ENCODE peak calls at places on chromosomes 5 and 9, in eight cellular contexts. One of them, this sample, is unnamed.

GRCh38 chr9:124771867-124772621 is 933 bp upstream of the NR6A1 start:
- ATAC-seq in activated CD4-positive, alpha-beta T cell treated with anti-CD3 and anti-CD28 coated beads for 36 hours: no peak
- ATAC-seq in stimulated activated naive CD8-positive, alpha-beta T cell treated with anti-CD3 and anti-CD28 coated beads, Interleukin-15, Interleukin-2, amounts not matched to agents 100 U/mL and 50 U/mL, for 24 hours: no peak
- ATAC-seq in upper lobe of right lung: peak; percentile 45
- ATAC-seq in IMR-90: peak; percentile 24
- ATAC-seq in naive thymus-derived CD8-positive, alpha-beta T cell: no peak
- ATAC-seq in thoracic aorta: peak; percentile 26
- ATAC-seq in activated CD8-positive, alpha-beta T cell treated with anti-CD3 and anti-CD28 coated beads for 36 hours: no peak
- ATAC-seq in this sample: no peak

GRCh38 chr5:133331866-133332731 is 280.2 kb downstream of the FSTL4 start:
- ATAC-seq in upper lobe of right lung: no peak
- ATAC-seq in activated CD4-positive, alpha-beta T cell treated with anti-CD3 and anti-CD28 coated beads for 36 hours: peak; percentile 57
- ATAC-seq in activated CD8-positive, alpha-beta T cell treated with anti-CD3 and anti-CD28 coated beads for 36 hours: peak; percentile 52
- ATAC-seq in thoracic aorta: no peak
- ATAC-seq in IMR-90: no peak
- ATAC-seq in naive thymus-derived CD8-positive, alpha-beta T cell: no peak
- ATAC-seq in stimulated activated naive CD8-positive, alpha-beta T cell treated with anti-CD3 and anti-CD28 coated beads, Interleukin-15, Interleukin-2, amounts not matched to agents 100 U/mL and 50 U/mL, for 24 hours: peak; percentile 56
- ATAC-seq in this sample: no peak

GRCh38 chr5:117888688-117889087 is 1099.7 kb downstream of the DTWD2 start:
- ATAC-seq in upper lobe of right lung: peak; percentile 47
- ATAC-seq in thoracic aorta: no peak
- ATAC-seq in IMR-90: peak; percentile 60
- ATAC-seq in stimulated activated naive CD8-positive, alpha-beta T cell treated with anti-CD3 and anti-CD28 coated beads, Interleukin-15, Interleukin-2, amounts not matched to agents 100 U/mL and 50 U/mL, for 24 hours: no peak
- ATAC-seq in activated CD8-positive, alpha-beta T cell treated with anti-CD3 and anti-CD28 coated beads for 36 hours: no peak
- ATAC-seq in activated CD4-positive, alpha-beta T cell treated with anti-CD3 and anti-CD28 coated beads for 36 hours: no peak
- ATAC-seq in naive thymus-derived CD8-positive, alpha-beta T cell: no peak
- ATAC-seq in this sample: no peak

GRCh38 chr9:108859459-108860114 is 2.5 kb upstream of the ACTL7A start:
- ATAC-seq in activated CD8-positive, alpha-beta T cell treated with anti-CD3 and anti-CD28 coated beads for 36 hours: peak; percentile 89
- ATAC-seq in stimulated activated naive CD8-positive, alpha-beta T cell treated with anti-CD3 and anti-CD28 coated beads, Interleukin-15, Interleukin-2, amounts not matched to agents 100 U/mL and 50 U/mL, for 24 hours: peak; percentile 65
- ATAC-seq in IMR-90: no peak
- ATAC-seq in naive thymus-derived CD8-positive, alpha-beta T cell: no peak
- ATAC-seq in activated CD4-positive, alpha-beta T cell treated with anti-CD3 and anti-CD28 coated beads for 36 hours: peak; percentile 83
- ATAC-seq in thoracic aorta: no peak
- ATAC-seq in upper lobe of right lung: no peak
- ATAC-seq in this sample: no peak

GRCh38 chr9:132946624-132947295 is 2.3 kb upstream of the TSC1 start:
- ATAC-seq in activated CD8-positive, alpha-beta T cell treated with anti-CD3 and anti-CD28 coated beads for 36 hours: no peak
- ATAC-seq in thoracic aorta: no peak
- ATAC-seq in upper lobe of right lung: no peak
- ATAC-seq in stimulated activated naive CD8-positive, alpha-beta T cell treated with anti-CD3 and anti-CD28 coated beads, Interleukin-15, Interleukin-2, amounts not matched to agents 100 U/mL and 50 U/mL, for 24 hours: no peak
- ATAC-seq in activated CD4-positive, alpha-beta T cell treated with anti-CD3 and anti-CD28 coated beads for 36 hours: no peak
- ATAC-seq in IMR-90: peak; percentile 36
- ATAC-seq in naive thymus-derived CD8-positive, alpha-beta T cell: no peak
- ATAC-seq in this sample: no peak

GRCh38 chr9:95840096-95840495 is 35.4 kb upstream of the ERCC6L2 start:
- ATAC-seq in stimulated activated naive CD8-positive, alpha-beta T cell treated with anti-CD3 and anti-CD28 coated beads, Interleukin-15, Interleukin-2, amounts not matched to agents 100 U/mL and 50 U/mL, for 24 hours: no peak
- ATAC-seq in thoracic aorta: no peak
- ATAC-seq in activated CD8-positive, alpha-beta T cell treated with anti-CD3 and anti-CD28 coated beads for 36 hours: no peak
- ATAC-seq in IMR-90: no peak
- ATAC-seq in naive thymus-derived CD8-positive, alpha-beta T cell: no peak
- ATAC-seq in upper lobe of right lung: no peak
- ATAC-seq in activated CD4-positive, alpha-beta T cell treated with anti-CD3 and anti-CD28 coated beads for 36 hours: no peak
- ATAC-seq in this sample: no peak

GRCh38 chr5:119470105-119470763 is 17.9 kb downstream of the HSD17B4 start:
- ATAC-seq in thoracic aorta: no peak
- ATAC-seq in IMR-90: peak; percentile 17
- ATAC-seq in naive thymus-derived CD8-positive, alpha-beta T cell: no peak
- ATAC-seq in activated CD4-positive, alpha-beta T cell treated with anti-CD3 and anti-CD28 coated beads for 36 hours: no peak
- ATAC-seq in upper lobe of right lung: peak; percentile 25
- ATAC-seq in activated CD8-positive, alpha-beta T cell treated with anti-CD3 and anti-CD28 coated beads for 36 hours: no peak
- ATAC-seq in stimulated activated naive CD8-positive, alpha-beta T cell treated with anti-CD3 and anti-CD28 coated beads, Interleukin-15, Interleukin-2, amounts not matched to agents 100 U/mL and 50 U/mL, for 24 hours: no peak
- ATAC-seq in this sample: peak; percentile 86

GRCh38 chr9:27471789-27472585 is 52.1 kb upstream of the IFNK start:
- ATAC-seq in activated CD4-positive, alpha-beta T cell treated with anti-CD3 and anti-CD28 coated beads for 36 hours: no peak
- ATAC-seq in IMR-90: no peak
- ATAC-seq in naive thymus-derived CD8-positive, alpha-beta T cell: no peak
- ATAC-seq in upper lobe of right lung: no peak
- ATAC-seq in thoracic aorta: no peak
- ATAC-seq in activated CD8-positive, alpha-beta T cell treated with anti-CD3 and anti-CD28 coated beads for 36 hours: no peak
- ATAC-seq in stimulated activated naive CD8-positive, alpha-beta T cell treated with anti-CD3 and anti-CD28 coated beads, Interleukin-15, Interleukin-2, amounts not matched to agents 100 U/mL and 50 U/mL, for 24 hours: no peak
- ATAC-seq in this sample: no peak

GRCh38 chr5:159337291-159337974 is 7.1 kb upstream of the IL12B start:
- ATAC-seq in stimulated activated naive CD8-positive, alpha-beta T cell treated with anti-CD3 and anti-CD28 coated beads, Interleukin-15, Interleukin-2, amounts not matched to agents 100 U/mL and 50 U/mL, for 24 hours: peak; percentile 71
- ATAC-seq in activated CD8-positive, alpha-beta T cell treated with anti-CD3 and anti-CD28 coated beads for 36 hours: peak; percentile 63
- ATAC-seq in IMR-90: peak; percentile 40
- ATAC-seq in thoracic aorta: no peak
- ATAC-seq in upper lobe of right lung: no peak
- ATAC-seq in naive thymus-derived CD8-positive, alpha-beta T cell: peak; percentile 30
- ATAC-seq in activated CD4-positive, alpha-beta T cell treated with anti-CD3 and anti-CD28 coated beads for 36 hours: peak; percentile 82
- ATAC-seq in this sample: peak; percentile 20

GRCh38 chr9:96462538-96462937 is 12.6 kb downstream of the HABP4 start:
- ATAC-seq in IMR-90: no peak
- ATAC-seq in activated CD8-positive, alpha-beta T cell treated with anti-CD3 and anti-CD28 coated beads for 36 hours: no peak
- ATAC-seq in upper lobe of right lung: no peak
- ATAC-seq in naive thymus-derived CD8-positive, alpha-beta T cell: no peak
- ATAC-seq in stimulated activated naive CD8-positive, alpha-beta T cell treated with anti-CD3 and anti-CD28 coated beads, Interleukin-15, Interleukin-2, amounts not matched to agents 100 U/mL and 50 U/mL, for 24 hours: no peak
- ATAC-seq in activated CD4-positive, alpha-beta T cell treated with anti-CD3 and anti-CD28 coated beads for 36 hours: no peak
- ATAC-seq in thoracic aorta: no peak
- ATAC-seq in this sample: no peak

GRCh38 chr9:107755267-107755666 is 265.7 kb upstream of the KLF4 start:
- ATAC-seq in activated CD4-positive, alpha-beta T cell treated with anti-CD3 and anti-CD28 coated beads for 36 hours: no peak
- ATAC-seq in thoracic aorta: no peak
- ATAC-seq in IMR-90: peak; percentile 3
- ATAC-seq in naive thymus-derived CD8-positive, alpha-beta T cell: no peak
- ATAC-seq in activated CD8-positive, alpha-beta T cell treated with anti-CD3 and anti-CD28 coated beads for 36 hours: no peak
- ATAC-seq in upper lobe of right lung: peak; percentile 66
- ATAC-seq in stimulated activated naive CD8-positive, alpha-beta T cell treated with anti-CD3 and anti-CD28 coated beads, Interleukin-15, Interleukin-2, amounts not matched to agents 100 U/mL and 50 U/mL, for 24 hours: no peak
- ATAC-seq in this sample: no peak

GRCh38 chr9:129496187-129497063 is 124.5 kb downstream of the C9orf50 start:
- ATAC-seq in stimulated activated naive CD8-positive, alpha-beta T cell treated with anti-CD3 and anti-CD28 coated beads, Interleukin-15, Interleukin-2, amounts not matched to agents 100 U/mL and 50 U/mL, for 24 hours: peak; percentile 80
- ATAC-seq in activated CD4-positive, alpha-beta T cell treated with anti-CD3 and anti-CD28 coated beads for 36 hours: peak; percentile 82
- ATAC-seq in thoracic aorta: peak; percentile 58
- ATAC-seq in activated CD8-positive, alpha-beta T cell treated with anti-CD3 and anti-CD28 coated beads for 36 hours: peak; percentile 80
- ATAC-seq in naive thymus-derived CD8-positive, alpha-beta T cell: peak; percentile 66
- ATAC-seq in IMR-90: peak; percentile 74
- ATAC-seq in upper lobe of right lung: peak; percentile 75
- ATAC-seq in this sample: peak; percentile 71

GRCh38 chr9:81292056-81292805 is 397.1 kb downstream of the TLE1 start:
- ATAC-seq in naive thymus-derived CD8-positive, alpha-beta T cell: no peak
- ATAC-seq in activated CD8-positive, alpha-beta T cell treated with anti-CD3 and anti-CD28 coated beads for 36 hours: no peak
- ATAC-seq in upper lobe of right lung: no peak
- ATAC-seq in IMR-90: no peak
- ATAC-seq in activated CD4-positive, alpha-beta T cell treated with anti-CD3 and anti-CD28 coated beads for 36 hours: no peak
- ATAC-seq in stimulated activated naive CD8-positive, alpha-beta T cell treated with anti-CD3 and anti-CD28 coated beads, Interleukin-15, Interleukin-2, amounts not matched to agents 100 U/mL and 50 U/mL, for 24 hours: no peak
- ATAC-seq in thoracic aorta: no peak
- ATAC-seq in this sample: no peak

GRCh38 chr5:121559832-121560231 is 291.9 kb upstream of the FTMT start:
- ATAC-seq in naive thymus-derived CD8-positive, alpha-beta T cell: no peak
- ATAC-seq in IMR-90: no peak
- ATAC-seq in activated CD8-positive, alpha-beta T cell treated with anti-CD3 and anti-CD28 coated beads for 36 hours: no peak
- ATAC-seq in upper lobe of right lung: no peak
- ATAC-seq in stimulated activated naive CD8-positive, alpha-beta T cell treated with anti-CD3 and anti-CD28 coated beads, Interleukin-15, Interleukin-2, amounts not matched to agents 100 U/mL and 50 U/mL, for 24 hours: no peak
- ATAC-seq in activated CD4-positive, alpha-beta T cell treated with anti-CD3 and anti-CD28 coated beads for 36 hours: no peak
- ATAC-seq in thoracic aorta: no peak
- ATAC-seq in this sample: no peak

GRCh38 chr9:124280176-124280691 is 22.5 kb downstream of the NEK6 start:
- ATAC-seq in upper lobe of right lung: peak; percentile 62
- ATAC-seq in IMR-90: peak; percentile 43
- ATAC-seq in activated CD8-positive, alpha-beta T cell treated with anti-CD3 and anti-CD28 coated beads for 36 hours: no peak
- ATAC-seq in naive thymus-derived CD8-positive, alpha-beta T cell: no peak
- ATAC-seq in activated CD4-positive, alpha-beta T cell treated with anti-CD3 and anti-CD28 coated beads for 36 hours: no peak
- ATAC-seq in stimulated activated naive CD8-positive, alpha-beta T cell treated with anti-CD3 and anti-CD28 coated beads, Interleukin-15, Interleukin-2, amounts not matched to agents 100 U/mL and 50 U/mL, for 24 hours: no peak
- ATAC-seq in thoracic aorta: peak; percentile 77
- ATAC-seq in this sample: no peak

GRCh38 chr9:7371032-7371431 is 428.5 kb downstream of the DMAC1 start:
- ATAC-seq in stimulated activated naive CD8-positive, alpha-beta T cell treated with anti-CD3 and anti-CD28 coated beads, Interleukin-15, Interleukin-2, amounts not matched to agents 100 U/mL and 50 U/mL, for 24 hours: no peak
- ATAC-seq in thoracic aorta: no peak
- ATAC-seq in activated CD4-positive, alpha-beta T cell treated with anti-CD3 and anti-CD28 coated beads for 36 hours: no peak
- ATAC-seq in IMR-90: no peak
- ATAC-seq in naive thymus-derived CD8-positive, alpha-beta T cell: no peak
- ATAC-seq in activated CD8-positive, alpha-beta T cell treated with anti-CD3 and anti-CD28 coated beads for 36 hours: no peak
- ATAC-seq in upper lobe of right lung: no peak
- ATAC-seq in this sample: no peak

GRCh38 chr9:9557804-9558334 is 1054.9 kb downstream of the PTPRD start:
- ATAC-seq in IMR-90: no peak
- ATAC-seq in naive thymus-derived CD8-positive, alpha-beta T cell: no peak
- ATAC-seq in stimulated activated naive CD8-positive, alpha-beta T cell treated with anti-CD3 and anti-CD28 coated beads, Interleukin-15, Interleukin-2, amounts not matched to agents 100 U/mL and 50 U/mL, for 24 hours: no peak
- ATAC-seq in upper lobe of right lung: no peak
- ATAC-seq in activated CD4-positive, alpha-beta T cell treated with anti-CD3 and anti-CD28 coated beads for 36 hours: no peak
- ATAC-seq in thoracic aorta: no peak
- ATAC-seq in activated CD8-positive, alpha-beta T cell treated with anti-CD3 and anti-CD28 coated beads for 36 hours: no peak
- ATAC-seq in this sample: no peak

GRCh38 chr5:150358261-150359095 is 981 bp downstream of the TCOF1 start:
- ATAC-seq in IMR-90: no peak
- ATAC-seq in naive thymus-derived CD8-positive, alpha-beta T cell: no peak
- ATAC-seq in stimulated activated naive CD8-positive, alpha-beta T cell treated with anti-CD3 and anti-CD28 coated beads, Interleukin-15, Interleukin-2, amounts not matched to agents 100 U/mL and 50 U/mL, for 24 hours: no peak
- ATAC-seq in activated CD8-positive, alpha-beta T cell treated with anti-CD3 and anti-CD28 coated beads for 36 hours: no peak
- ATAC-seq in upper lobe of right lung: no peak
- ATAC-seq in thoracic aorta: no peak
- ATAC-seq in activated CD4-positive, alpha-beta T cell treated with anti-CD3 and anti-CD28 coated beads for 36 hours: no peak
- ATAC-seq in this sample: no peak

GRCh38 chr5:75028090-75028489 is 24.3 kb downstream of the GCNT4 start:
- ATAC-seq in thoracic aorta: no peak
- ATAC-seq in naive thymus-derived CD8-positive, alpha-beta T cell: peak; percentile 92
- ATAC-seq in IMR-90: no peak
- ATAC-seq in stimulated activated naive CD8-positive, alpha-beta T cell treated with anti-CD3 and anti-CD28 coated beads, Interleukin-15, Interleukin-2, amounts not matched to agents 100 U/mL and 50 U/mL, for 24 hours: peak; percentile 33
- ATAC-seq in activated CD8-positive, alpha-beta T cell treated with anti-CD3 and anti-CD28 coated beads for 36 hours: peak; percentile 69
- ATAC-seq in activated CD4-positive, alpha-beta T cell treated with anti-CD3 and anti-CD28 coated beads for 36 hours: peak; percentile 80
- ATAC-seq in upper lobe of right lung: no peak
- ATAC-seq in this sample: no peak

GRCh38 chr9:83382421-83382820 is 155.8 kb downstream of the FRMD3 start:
- ATAC-seq in naive thymus-derived CD8-positive, alpha-beta T cell: no peak
- ATAC-seq in thoracic aorta: no peak
- ATAC-seq in stimulated activated naive CD8-positive, alpha-beta T cell treated with anti-CD3 and anti-CD28 coated beads, Interleukin-15, Interleukin-2, amounts not matched to agents 100 U/mL and 50 U/mL, for 24 hours: no peak
- ATAC-seq in activated CD4-positive, alpha-beta T cell treated with anti-CD3 and anti-CD28 coated beads for 36 hours: no peak
- ATAC-seq in IMR-90: no peak
- ATAC-seq in activated CD8-positive, alpha-beta T cell treated with anti-CD3 and anti-CD28 coated beads for 36 hours: no peak
- ATAC-seq in upper lobe of right lung: no peak
- ATAC-seq in this sample: no peak

GRCh38 chr9:34170252-34170915 is 8.5 kb upstream of the UBAP1 start:
- ATAC-seq in upper lobe of right lung: peak; percentile 19
- ATAC-seq in naive thymus-derived CD8-positive, alpha-beta T cell: no peak
- ATAC-seq in activated CD8-positive, alpha-beta T cell treated with anti-CD3 and anti-CD28 coated beads for 36 hours: no peak
- ATAC-seq in activated CD4-positive, alpha-beta T cell treated with anti-CD3 and anti-CD28 coated beads for 36 hours: no peak
- ATAC-seq in thoracic aorta: no peak
- ATAC-seq in IMR-90: no peak
- ATAC-seq in stimulated activated naive CD8-positive, alpha-beta T cell treated with anti-CD3 and anti-CD28 coated beads, Interleukin-15, Interleukin-2, amounts not matched to agents 100 U/mL and 50 U/mL, for 24 hours: no peak
- ATAC-seq in this sample: no peak

GRCh38 chr5:56685503-56686217 is 129.7 kb upstream of the MAP3K1 start:
- ATAC-seq in stimulated activated naive CD8-positive, alpha-beta T cell treated with anti-CD3 and anti-CD28 coated beads, Interleukin-15, Interleukin-2, amounts not matched to agents 100 U/mL and 50 U/mL, for 24 hours: peak; percentile 20
- ATAC-seq in activated CD8-positive, alpha-beta T cell treated with anti-CD3 and anti-CD28 coated beads for 36 hours: no peak
- ATAC-seq in thoracic aorta: no peak
- ATAC-seq in activated CD4-positive, alpha-beta T cell treated with anti-CD3 and anti-CD28 coated beads for 36 hours: peak; percentile 53
- ATAC-seq in IMR-90: peak; percentile 24
- ATAC-seq in upper lobe of right lung: no peak
- ATAC-seq in naive thymus-derived CD8-positive, alpha-beta T cell: no peak
- ATAC-seq in this sample: no peak

GRCh38 chr5:16937023-16937379 is 913 bp upstream of the MYO10 start:
- ATAC-seq in upper lobe of right lung: peak; percentile 21
- ATAC-seq in thoracic aorta: no peak
- ATAC-seq in naive thymus-derived CD8-positive, alpha-beta T cell: no peak
- ATAC-seq in stimulated activated naive CD8-positive, alpha-beta T cell treated with anti-CD3 and anti-CD28 coated beads, Interleukin-15, Interleukin-2, amounts not matched to agents 100 U/mL and 50 U/mL, for 24 hours: no peak
- ATAC-seq in IMR-90: no peak
- ATAC-seq in activated CD8-positive, alpha-beta T cell treated with anti-CD3 and anti-CD28 coated beads for 36 hours: no peak
- ATAC-seq in activated CD4-positive, alpha-beta T cell treated with anti-CD3 and anti-CD28 coated beads for 36 hours: no peak
- ATAC-seq in this sample: no peak

GRCh38 chr5:142630927-142631539 is 54.9 kb downstream of the FGF1 start:
- ATAC-seq in upper lobe of right lung: no peak
- ATAC-seq in activated CD8-positive, alpha-beta T cell treated with anti-CD3 and anti-CD28 coated beads for 36 hours: no peak
- ATAC-seq in thoracic aorta: no peak
- ATAC-seq in naive thymus-derived CD8-positive, alpha-beta T cell: no peak
- ATAC-seq in IMR-90: no peak
- ATAC-seq in stimulated activated naive CD8-positive, alpha-beta T cell treated with anti-CD3 and anti-CD28 coated beads, Interleukin-15, Interleukin-2, amounts not matched to agents 100 U/mL and 50 U/mL, for 24 hours: no peak
- ATAC-seq in activated CD4-positive, alpha-beta T cell treated with anti-CD3 and anti-CD28 coated beads for 36 hours: no peak
- ATAC-seq in this sample: no peak

GRCh38 chr5:113123563-113123962 is 147.0 kb downstream of the DCP2 start:
- ATAC-seq in upper lobe of right lung: no peak
- ATAC-seq in stimulated activated naive CD8-positive, alpha-beta T cell treated with anti-CD3 and anti-CD28 coated beads, Interleukin-15, Interleukin-2, amounts not matched to agents 100 U/mL and 50 U/mL, for 24 hours: no peak
- ATAC-seq in activated CD8-positive, alpha-beta T cell treated with anti-CD3 and anti-CD28 coated beads for 36 hours: no peak
- ATAC-seq in naive thymus-derived CD8-positive, alpha-beta T cell: no peak
- ATAC-seq in activated CD4-positive, alpha-beta T cell treated with anti-CD3 and anti-CD28 coated beads for 36 hours: no peak
- ATAC-seq in thoracic aorta: no peak
- ATAC-seq in IMR-90: no peak
- ATAC-seq in this sample: no peak

GRCh38 chr9:12314589-12314988 is 378.6 kb upstream of the TYRP1 start:
- ATAC-seq in activated CD8-positive, alpha-beta T cell treated with anti-CD3 and anti-CD28 coated beads for 36 hours: no peak
- ATAC-seq in thoracic aorta: no peak
- ATAC-seq in upper lobe of right lung: no peak
- ATAC-seq in naive thymus-derived CD8-positive, alpha-beta T cell: no peak
- ATAC-seq in IMR-90: no peak
- ATAC-seq in stimulated activated naive CD8-positive, alpha-beta T cell treated with anti-CD3 and anti-CD28 coated beads, Interleukin-15, Interleukin-2, amounts not matched to agents 100 U/mL and 50 U/mL, for 24 hours: no peak
- ATAC-seq in activated CD4-positive, alpha-beta T cell treated with anti-CD3 and anti-CD28 coated beads for 36 hours: no peak
- ATAC-seq in this sample: no peak

GRCh38 chr5:181205735-181206401 is 872 bp upstream of the TRIM7 start:
- ATAC-seq in upper lobe of right lung: no peak
- ATAC-seq in stimulated activated naive CD8-positive, alpha-beta T cell treated with anti-CD3 and anti-CD28 coated beads, Interleukin-15, Interleukin-2, amounts not matched to agents 100 U/mL and 50 U/mL, for 24 hours: no peak
- ATAC-seq in activated CD4-positive, alpha-beta T cell treated with anti-CD3 and anti-CD28 coated beads for 36 hours: no peak
- ATAC-seq in thoracic aorta: no peak
- ATAC-seq in activated CD8-positive, alpha-beta T cell treated with anti-CD3 and anti-CD28 coated beads for 36 hours: no peak
- ATAC-seq in IMR-90: no peak
- ATAC-seq in naive thymus-derived CD8-positive, alpha-beta T cell: peak; percentile 25
- ATAC-seq in this sample: no peak

GRCh38 chr5:148615644-148616283 is 38.6 kb downstream of the HTR4 start:
- ATAC-seq in naive thymus-derived CD8-positive, alpha-beta T cell: no peak
- ATAC-seq in thoracic aorta: no peak
- ATAC-seq in IMR-90: no peak
- ATAC-seq in activated CD4-positive, alpha-beta T cell treated with anti-CD3 and anti-CD28 coated beads for 36 hours: no peak
- ATAC-seq in upper lobe of right lung: no peak
- ATAC-seq in activated CD8-positive, alpha-beta T cell treated with anti-CD3 and anti-CD28 coated beads for 36 hours: no peak
- ATAC-seq in stimulated activated naive CD8-positive, alpha-beta T cell treated with anti-CD3 and anti-CD28 coated beads, Interleukin-15, Interleukin-2, amounts not matched to agents 100 U/mL and 50 U/mL, for 24 hours: no peak
- ATAC-seq in this sample: no peak

GRCh38 chr5:87190687-87191086 is 77.0 kb upstream of the RASA1 start:
- ATAC-seq in naive thymus-derived CD8-positive, alpha-beta T cell: no peak
- ATAC-seq in stimulated activated naive CD8-positive, alpha-beta T cell treated with anti-CD3 and anti-CD28 coated beads, Interleukin-15, Interleukin-2, amounts not matched to agents 100 U/mL and 50 U/mL, for 24 hours: no peak
- ATAC-seq in thoracic aorta: no peak
- ATAC-seq in IMR-90: no peak
- ATAC-seq in activated CD4-positive, alpha-beta T cell treated with anti-CD3 and anti-CD28 coated beads for 36 hours: no peak
- ATAC-seq in activated CD8-positive, alpha-beta T cell treated with anti-CD3 and anti-CD28 coated beads for 36 hours: no peak
- ATAC-seq in upper lobe of right lung: no peak
- ATAC-seq in this sample: peak; percentile 46

This sample was measured in stimulated activated memory B cell treated with anti-CD40 and anti-IgM and Interleukin-4, amounts not matched to agents 10 μg/mL and 1 μg/mL and 100 μg/mL, for 72 hours.